ENCODE peak calls at places on chromosomes 12 and 14, in nine cellular contexts. One of them, this sample, is unnamed.

GRCh38 chr12:48160807-48161206 is 3.5 kb upstream of the ASB8 start:
- DNase-seq in activated naive CD8-positive, alpha-beta T cell treated with anti-CD3 and anti-CD28 coated beads, Interleukin-2, amount 50 U/mL, for 24 hours: no peak
- DNase-seq in Kasumi-1: peak
- DNase-seq in activated B cell treated with CpG ODN at 0.5 μM for 24 hours: no peak
- DNase-seq in putamen: no peak
- DNase-seq in RWPE1: no peak
- DNase-seq in tibial nerve: no peak
- DNase-seq in keratinocyte: no peak
- DNase-seq in HFF-Myc: no peak
- DNase-seq in this sample: no peak

GRCh38 chr14:22598896-22599244 is 770 bp downstream of the ABHD4 start:
- DNase-seq in HFF-Myc: no peak
- DNase-seq in tibial nerve: peak
- DNase-seq in putamen: no peak
- DNase-seq in keratinocyte: no peak
- DNase-seq in activated naive CD8-positive, alpha-beta T cell treated with anti-CD3 and anti-CD28 coated beads, Interleukin-2, amount 50 U/mL, for 24 hours: peak
- DNase-seq in RWPE1: peak
- DNase-seq in activated B cell treated with CpG ODN at 0.5 μM for 24 hours: no peak
- DNase-seq in Kasumi-1: peak
- DNase-seq in this sample: peak

GRCh38 chr14:91316761-91317160 is 72.3 kb upstream of the GPR68 start:
- DNase-seq in activated B cell treated with CpG ODN at 0.5 μM for 24 hours: no peak
- DNase-seq in RWPE1: no peak
- DNase-seq in HFF-Myc: no peak
- DNase-seq in keratinocyte: no peak
- DNase-seq in tibial nerve: no peak
- DNase-seq in activated naive CD8-positive, alpha-beta T cell treated with anti-CD3 and anti-CD28 coated beads, Interleukin-2, amount 50 U/mL, for 24 hours: no peak
- DNase-seq in Kasumi-1: no peak
- DNase-seq in putamen: no peak
- DNase-seq in this sample: no peak

GRCh38 chr12:57837779-57838562 is 8.6 kb downstream of the CTDSP2 start:
- DNase-seq in keratinocyte: no peak
- DNase-seq in activated B cell treated with CpG ODN at 0.5 μM for 24 hours: no peak
- DNase-seq in activated naive CD8-positive, alpha-beta T cell treated with anti-CD3 and anti-CD28 coated beads, Interleukin-2, amount 50 U/mL, for 24 hours: no peak
- DNase-seq in Kasumi-1: peak
- DNase-seq in tibial nerve: no peak
- DNase-seq in putamen: no peak
- DNase-seq in RWPE1: peak
- DNase-seq in HFF-Myc: peak
- DNase-seq in this sample: peak

GRCh38 chr12:13165578-13166120 is 30.9 kb upstream of the EMP1 start:
- DNase-seq in putamen: no peak
- DNase-seq in HFF-Myc: peak
- DNase-seq in Kasumi-1: peak
- DNase-seq in activated B cell treated with CpG ODN at 0.5 μM for 24 hours: peak
- DNase-seq in RWPE1: peak
- DNase-seq in tibial nerve: peak
- DNase-seq in activated naive CD8-positive, alpha-beta T cell treated with anti-CD3 and anti-CD28 coated beads, Interleukin-2, amount 50 U/mL, for 24 hours: peak
- DNase-seq in keratinocyte: peak
- DNase-seq in this sample: peak

GRCh38 chr12:85765443-85765842 is 70.8 kb downstream of the RASSF9 start:
- DNase-seq in keratinocyte: no peak
- DNase-seq in Kasumi-1: no peak
- DNase-seq in tibial nerve: no peak
- DNase-seq in activated naive CD8-positive, alpha-beta T cell treated with anti-CD3 and anti-CD28 coated beads, Interleukin-2, amount 50 U/mL, for 24 hours: no peak
- DNase-seq in putamen: no peak
- DNase-seq in HFF-Myc: no peak
- DNase-seq in activated B cell treated with CpG ODN at 0.5 μM for 24 hours: no peak
- DNase-seq in RWPE1: no peak
- DNase-seq in this sample: peak

GRCh38 chr12:57616383-57617101 is 5.3 kb downstream of the ARHGEF25 start:
- DNase-seq in activated B cell treated with CpG ODN at 0.5 μM for 24 hours: no peak
- DNase-seq in keratinocyte: peak
- DNase-seq in activated naive CD8-positive, alpha-beta T cell treated with anti-CD3 and anti-CD28 coated beads, Interleukin-2, amount 50 U/mL, for 24 hours: no peak
- DNase-seq in putamen: no peak
- DNase-seq in Kasumi-1: no peak
- DNase-seq in tibial nerve: no peak
- DNase-seq in HFF-Myc: no peak
- DNase-seq in RWPE1: peak
- DNase-seq in this sample: no peak

GRCh38 chr14:52219488-52220084 is 47.9 kb upstream of the PTGDR start:
- DNase-seq in RWPE1: no peak
- DNase-seq in HFF-Myc: no peak
- DNase-seq in activated B cell treated with CpG ODN at 0.5 μM for 24 hours: no peak
- DNase-seq in activated naive CD8-positive, alpha-beta T cell treated with anti-CD3 and anti-CD28 coated beads, Interleukin-2, amount 50 U/mL, for 24 hours: no peak
- DNase-seq in keratinocyte: no peak
- DNase-seq in Kasumi-1: no peak
- DNase-seq in putamen: no peak
- DNase-seq in tibial nerve: no peak
- DNase-seq in this sample: peak

GRCh38 chr12:63294327-63294632 is 143.3 kb upstream of the AVPR1A start:
- DNase-seq in tibial nerve: no peak
- DNase-seq in activated B cell treated with CpG ODN at 0.5 μM for 24 hours: no peak
- DNase-seq in RWPE1: peak
- DNase-seq in keratinocyte: no peak
- DNase-seq in HFF-Myc: peak
- DNase-seq in activated naive CD8-positive, alpha-beta T cell treated with anti-CD3 and anti-CD28 coated beads, Interleukin-2, amount 50 U/mL, for 24 hours: no peak
- DNase-seq in Kasumi-1: no peak
- DNase-seq in putamen: no peak
- DNase-seq in this sample: peak

GRCh38 chr14:75879031-75879430 is 102.8 kb downstream of the TGFB3 start:
- DNase-seq in keratinocyte: peak
- DNase-seq in Kasumi-1: peak
- DNase-seq in HFF-Myc: no peak
- DNase-seq in activated naive CD8-positive, alpha-beta T cell treated with anti-CD3 and anti-CD28 coated beads, Interleukin-2, amount 50 U/mL, for 24 hours: no peak
- DNase-seq in tibial nerve: no peak
- DNase-seq in putamen: no peak
- DNase-seq in activated B cell treated with CpG ODN at 0.5 μM for 24 hours: no peak
- DNase-seq in RWPE1: peak
- DNase-seq in this sample: peak

GRCh38 chr12:105946541-105946940 is 192.2 kb downstream of the NUAK1 start:
- DNase-seq in RWPE1: no peak
- DNase-seq in keratinocyte: no peak
- DNase-seq in tibial nerve: no peak
- DNase-seq in putamen: no peak
- DNase-seq in activated naive CD8-positive, alpha-beta T cell treated with anti-CD3 and anti-CD28 coated beads, Interleukin-2, amount 50 U/mL, for 24 hours: no peak
- DNase-seq in HFF-Myc: no peak
- DNase-seq in activated B cell treated with CpG ODN at 0.5 μM for 24 hours: no peak
- DNase-seq in Kasumi-1: no peak
- DNase-seq in this sample: no peak

GRCh38 chr14:67705211-67705610 is 3.5 kb downstream of the RDH12 start:
- DNase-seq in activated B cell treated with CpG ODN at 0.5 μM for 24 hours: no peak
- DNase-seq in keratinocyte: peak
- DNase-seq in HFF-Myc: no peak
- DNase-seq in putamen: no peak
- DNase-seq in Kasumi-1: no peak
- DNase-seq in activated naive CD8-positive, alpha-beta T cell treated with anti-CD3 and anti-CD28 coated beads, Interleukin-2, amount 50 U/mL, for 24 hours: no peak
- DNase-seq in RWPE1: peak
- DNase-seq in tibial nerve: no peak
- DNase-seq in this sample: no peak